ENCODE peak calls at places on chromosomes 13 and 19, in ten cellular contexts. Z is AG08395, U is amygdala, A is lower leg skin, P is psoas muscle, R is neural crest cell, C is islet precursor cell, K is T-helper 9 cell, N is renal cortical epithelial cell, D is aorta. L is an unnamed sample.

GRCh38 chr19:19151418-19151817 is 13.1 kb upstream of the TMEM161A start:
- DNase-seq in P (no peak), Z (no peak), D (no peak), R (no peak), U (no peak), K (no peak), C (no peak), N (no peak), A (no peak), L (no peak)

GRCh38 chr13:46901721-46902120 is 4.9 kb upstream of the HTR2A start:
- DNase-seq in R (no peak), K (no peak), A (no peak), U (no peak), P (no peak), D (no peak), Z (no peak), C (no peak), N (no peak), L (no peak)

GRCh38 chr13:114119196-114119595 is 13.2 kb downstream of the RASA3 start:
- DNase-seq in C (peak; percentile 98), P (peak; percentile 54), D (peak; percentile 64), Z (peak; percentile 84), N (peak; percentile 79), A (no peak), K (no peak), R (no peak), U (no peak), L (no peak)

GRCh38 chr19:17424743-17425365 is 5.0 kb downstream of the MVB12A start:
- DNase-seq in P (peak; percentile 34), A (no peak), K (no peak), N (no peak), Z (no peak), U (no peak), D (no peak), C (peak; percentile 94), R (peak; percentile 76), L (no peak)

GRCh38 chr13:34416833-34417425 is 525.1 kb upstream of the NBEA start:
- DNase-seq in P (peak; percentile 72), D (peak; percentile 53), C (no peak), K (no peak), U (no peak), R (no peak), N (peak; percentile 40), A (no peak), Z (peak; percentile 76), L (no peak)

GRCh38 chr13:104466016-104466415 is 1399.8 kb upstream of the SLC10A2 start:
- DNase-seq in P (no peak), K (no peak), R (no peak), D (no peak), U (no peak), C (no peak), A (no peak), N (no peak), Z (no peak), L (no peak)

GRCh38 chr13:36297600-36298338 is at the start of gene CCDC169:
- DNase-seq in R (peak; percentile 49), Z (peak; percentile 76), C (peak; percentile 90), N (peak; percentile 43), K (peak; percentile 49), P (peak; percentile 66), A (peak; percentile 93), U (peak; percentile 45), D (peak; percentile 75), L (no peak)

GRCh38 chr19:29837448-29837961 is 25.7 kb downstream of the CCNE1 start:
- DNase-seq in P (no peak), K (no peak), A (no peak), D (no peak), N (no peak), Z (no peak), R (no peak), C (no peak), U (no peak), L (no peak)